ENCODE peak calls at places on chromosomes 2 and 18, in six cellular contexts. N, C, S, Z, T and L are unnamed samples.

GRCh38 chr2:239383796-239384156 is 17.0 kb downstream of the HDAC4 start:
- DNase-seq in N (no peak), C (no peak), S (no peak), Z (no peak), T (no peak), L (no peak)

GRCh38 chr2:128734521-128735295 is 416.0 kb upstream of the HS6ST1 start:
- DNase-seq in N (peak), C (no peak), S (no peak), Z (peak), T (no peak), L (peak)

GRCh38 chr2:7809640-7810039 is 872.2 kb upstream of the ID2 start:
- DNase-seq in N (no peak), C (no peak), S (no peak), Z (no peak), T (no peak), L (no peak)

GRCh38 chr2:54480025-54480424 is 23.9 kb downstream of the SPTBN1 start:
- DNase-seq in N (no peak), C (no peak), S (no peak), Z (no peak), T (no peak), L (no peak)

GRCh38 chr2:186780701-186781316 is 68.2 kb downstream of the ZSWIM2 start:
- DNase-seq in N (peak), C (peak), S (peak), Z (peak), T (no peak), L (peak)

GRCh38 chr2:144785253-144785652 is 265.3 kb upstream of the ZEB2 start:
- DNase-seq in N (no peak), C (no peak), S (no peak), Z (no peak), T (no peak), L (no peak)

GRCh38 chr2:150878347-150878746 is 383.3 kb downstream of the RBM43 start:
- DNase-seq in N (peak), C (peak), S (no peak), Z (peak), T (no peak), L (no peak)

GRCh38 chr18:45871655-45872054 is 46.2 kb downstream of the SIGLEC15 start:
- DNase-seq in N (peak), C (peak), S (no peak), Z (no peak), T (no peak), L (no peak)

GRCh38 chr2:241064008-241064801 is 37.9 kb downstream of the MTERF4 start:
- DNase-seq in N (no peak), C (no peak), S (peak), Z (no peak), T (no peak), L (peak)

GRCh38 chr2:172430027-172430426 is 2.6 kb downstream of the ITGA6 start:
- DNase-seq in N (no peak), C (no peak), S (no peak), Z (no peak), T (no peak), L (no peak)

GRCh38 chr18:65091737-65092329 is 659.0 kb upstream of the CDH7 start:
- DNase-seq in N (peak), C (no peak), S (peak), Z (peak), T (no peak), L (peak)

GRCh38 chr2:60100034-60100433 is 453.4 kb downstream of the BCL11A start:
- DNase-seq in N (no peak), C (no peak), S (no peak), Z (no peak), T (no peak), L (no peak)

GRCh38 chr2:113214141-113214540 is 40.4 kb downstream of the PSD4 start:
- DNase-seq in N (no peak), C (no peak), S (no peak), Z (no peak), T (no peak), L (no peak)

GRCh38 chr2:134839649-134840048 is 1.2 kb downstream of the ACMSD start:
- DNase-seq in N (no peak), C (no peak), S (no peak), Z (no peak), T (no peak), L (no peak)

GRCh38 chr2:134836986-134837385 is 1.4 kb upstream of the ACMSD start:
- DNase-seq in N (peak), C (peak), S (no peak), Z (peak), T (no peak), L (no peak)

GRCh38 chr2:134842930-134843490 is 4.6 kb downstream of the ACMSD start:
- DNase-seq in N (no peak), C (no peak), S (no peak), Z (no peak), T (no peak), L (no peak)

GRCh38 chr2:134835471-134835870 is 2.9 kb upstream of the ACMSD start:
- DNase-seq in N (no peak), C (no peak), S (no peak), Z (no peak), T (no peak), L (no peak)

DNA sequence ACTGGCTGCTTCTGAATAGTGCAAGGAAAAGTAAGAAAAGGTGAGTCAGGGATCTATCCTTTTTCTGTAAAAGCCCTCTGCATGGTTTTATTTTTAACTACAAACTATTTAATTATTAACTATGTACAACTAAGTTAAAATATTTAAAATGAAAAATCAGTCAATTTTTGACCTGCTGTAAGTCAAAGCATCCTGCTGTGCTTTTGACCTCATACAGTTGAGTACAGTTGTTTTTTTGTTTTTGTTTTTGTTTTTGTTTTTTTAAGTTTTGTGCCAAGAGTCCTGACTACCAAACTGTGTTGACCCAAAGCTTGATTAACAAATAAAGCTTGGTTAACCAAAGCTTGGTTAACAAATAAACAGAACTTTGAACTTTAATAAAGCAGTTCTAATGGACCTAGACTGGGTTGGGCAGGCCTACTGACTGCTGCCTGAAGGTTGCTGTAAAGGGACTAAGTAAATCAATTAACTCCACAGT is at the start of gene ACMSD:
- DNase-seq in N (no peak), C (no peak), S (no peak), Z (no peak), T (no peak), L (no peak)
- H3K4me3 ChIP-seq in N (no peak), C (no peak), S (no peak), Z (no peak), T (no peak), L (no peak)

DNA sequence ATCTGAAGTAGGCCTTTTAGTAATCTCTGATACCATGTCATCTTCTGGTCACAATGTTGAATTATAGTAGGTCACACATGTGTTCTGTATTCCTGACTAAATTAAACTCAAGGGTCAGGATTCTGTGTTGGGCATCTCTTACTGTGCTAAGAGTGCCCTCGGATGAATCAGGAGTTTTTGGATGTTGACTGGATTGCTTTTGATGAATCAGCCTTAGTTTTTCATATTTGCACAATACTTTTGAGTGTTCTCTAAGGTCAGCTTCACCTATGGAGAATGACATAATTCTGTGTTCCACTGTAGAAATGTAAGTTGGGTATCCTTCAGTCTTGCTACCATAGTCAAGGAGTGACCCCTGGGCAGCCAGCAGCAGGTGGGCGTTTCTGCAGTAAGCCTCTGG is 190.1 kb downstream of the PTPRM start:
- DNase-seq in N (no peak), C (peak), S (no peak), Z (peak), T (no peak), L (no peak)
- TF ChIP-seq CTCF in N (no peak), C (no peak), S (no peak), Z (no peak), T (no peak), L (no peak)

DNA sequence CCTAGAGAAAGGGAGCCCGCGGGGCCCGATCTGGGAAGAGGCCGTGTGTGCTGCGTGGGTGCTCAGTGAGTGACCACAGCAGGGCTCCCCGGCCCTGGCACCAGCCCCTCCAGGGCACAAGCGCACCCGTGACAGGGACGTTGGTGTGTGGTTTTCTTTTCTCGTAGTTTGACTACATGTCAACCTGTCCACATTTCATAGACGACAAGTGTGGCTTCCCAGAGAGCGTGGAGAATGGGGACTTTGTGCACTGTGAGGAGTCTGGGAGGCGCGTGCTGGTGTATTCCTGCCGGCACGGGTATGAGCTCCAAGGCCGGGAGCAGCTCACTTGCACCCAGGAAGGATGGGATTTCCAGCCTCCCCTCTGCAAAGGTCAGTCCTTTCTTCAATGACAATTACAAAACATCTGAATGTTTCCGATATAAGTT is 83.1 kb downstream of the TPO start:
- DNase-seq in N (no peak), C (no peak), S (no peak), Z (no peak), T (no peak), L (no peak)
- H3K4me3 ChIP-seq in N (no peak), C (no peak), S (no peak), Z (no peak), T (no peak), L (no peak)

DNA sequence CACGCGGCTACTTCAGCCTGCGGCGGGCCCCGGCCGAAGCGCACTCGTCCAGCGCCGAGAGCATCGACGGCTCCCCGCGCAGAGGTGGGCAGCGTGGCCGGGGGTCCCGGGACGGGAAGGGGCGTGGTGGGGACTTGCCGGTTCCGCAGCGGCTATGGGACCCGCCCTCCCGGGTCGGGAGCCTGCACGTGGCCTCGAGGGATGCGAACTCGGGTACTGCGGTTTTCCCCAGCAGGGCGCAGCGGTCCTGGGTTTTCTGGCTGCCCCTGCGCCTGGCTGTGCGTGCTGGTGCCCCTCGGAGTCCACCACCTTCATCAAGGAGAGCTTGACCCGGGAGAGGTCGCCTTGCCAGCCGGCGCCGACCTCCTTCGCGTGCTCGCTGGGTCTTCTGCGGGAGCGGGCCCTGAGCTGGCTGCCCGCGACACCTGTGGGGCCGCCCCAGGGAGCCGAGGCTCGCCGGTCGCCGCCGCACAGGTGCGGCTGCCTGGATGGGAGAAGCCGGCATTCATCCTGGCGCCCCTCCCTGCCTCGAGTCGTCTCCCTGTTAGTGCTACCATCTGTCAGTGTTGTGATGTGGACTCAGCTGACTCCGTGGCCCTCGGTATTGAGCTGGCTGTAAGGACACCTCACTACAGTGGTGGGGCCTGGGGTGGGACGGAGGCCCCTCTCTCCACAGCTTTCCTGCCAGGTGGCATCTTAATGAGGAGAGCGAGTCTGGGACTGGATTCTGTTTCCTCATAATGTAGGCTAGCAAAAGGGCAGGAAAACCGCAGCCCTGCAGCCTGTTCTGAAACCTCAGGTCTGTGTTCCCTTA is 177.3 kb downstream of the AGAP1 start:
- DNase-seq in N (no peak), C (no peak), S (no peak), Z (no peak), T (no peak), L (no peak)
- TF ChIP-seq CTCF in N (no peak), C (no peak), S (no peak), Z (no peak), T (no peak), L (no peak)

GRCh38 chr2:29017716-29018275 is 36.7 kb downstream of the TOGARAM2 start:
- DNase-seq in N (no peak), C (no peak), S (no peak), Z (no peak), T (no peak), L (no peak)

GRCh38 chr2:29016500-29016899 is 35.4 kb downstream of the TOGARAM2 start:
- DNase-seq in N (no peak), C (no peak), S (no peak), Z (no peak), T (no peak), L (no peak)

GRCh38 chr2:29014811-29015414 is 33.8 kb downstream of the TOGARAM2 start:
- DNase-seq in N (peak), C (no peak), S (no peak), Z (peak), T (no peak), L (peak)

GRCh38 chr2:29014331-29014730 is 33.2 kb downstream of the TOGARAM2 start:
- DNase-seq in N (no peak), C (no peak), S (no peak), Z (no peak), T (no peak), L (no peak)

GRCh38 chr2:29015701-29016470 is 34.8 kb downstream of the TOGARAM2 start:
- DNase-seq in N (no peak), C (no peak), S (no peak), Z (no peak), T (no peak), L (no peak)
- H3K4me3 ChIP-seq in N (no peak), C (no peak), S (no peak), Z (no peak), T (no peak), L (no peak)

GRCh38 chr2:19158899-19159298 is 199.5 kb downstream of the OSR1 start:
- DNase-seq in N (no peak), C (no peak), S (no peak), Z (no peak), T (no peak), L (no peak)

DNA sequence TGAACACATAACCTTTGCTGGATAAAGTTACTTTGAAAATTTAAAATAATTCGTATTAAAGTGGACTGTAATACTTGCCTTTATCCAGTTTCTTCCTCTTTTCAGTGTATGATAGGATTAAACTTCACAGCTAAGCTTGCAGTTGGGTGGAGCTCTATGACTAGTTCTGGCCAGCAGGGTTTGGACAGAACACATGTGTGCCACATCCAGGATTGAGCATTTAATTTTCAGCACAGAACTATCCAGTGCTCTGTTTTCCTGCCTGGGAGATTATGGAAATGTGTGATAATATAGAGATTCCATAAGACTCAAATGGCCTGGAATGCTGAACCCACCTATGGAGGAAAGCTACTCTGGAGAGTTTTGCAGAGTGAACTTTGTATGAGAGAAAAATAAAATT is 200.2 kb downstream of the OSR1 start:
- DNase-seq in N (no peak), C (no peak), S (no peak), Z (no peak), T (no peak), L (no peak)
- TF ChIP-seq CTCF in N (no peak), C (peak), S (no peak), Z (no peak), T (no peak), L (no peak)

DNA sequence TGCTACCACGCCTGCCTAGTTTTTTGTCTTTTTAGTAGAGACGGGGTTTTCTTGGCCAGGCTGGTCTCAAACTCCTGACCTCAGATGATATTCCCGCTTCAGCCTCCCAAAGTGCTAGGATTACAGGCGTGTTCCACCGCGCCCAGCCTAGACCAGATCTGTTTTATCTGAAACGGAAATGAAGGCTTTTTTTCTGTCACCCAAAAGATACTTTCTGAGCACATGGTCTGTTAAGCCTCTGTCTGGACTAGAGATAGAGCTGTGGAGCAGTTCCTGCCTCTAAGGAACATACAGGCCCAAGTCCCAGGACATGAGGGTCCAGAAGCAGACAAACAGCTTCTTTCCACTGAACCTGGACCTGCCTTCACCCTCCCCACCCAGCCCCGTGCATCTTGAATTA is 43.6 kb upstream of the PTMA start:
- DNase-seq in N (no peak), C (no peak), S (no peak), Z (no peak), T (no peak), L (no peak)
- H3K4me3 ChIP-seq in N (no peak), C (no peak), S (no peak), Z (no peak), T (no peak), L (no peak)

DNA sequence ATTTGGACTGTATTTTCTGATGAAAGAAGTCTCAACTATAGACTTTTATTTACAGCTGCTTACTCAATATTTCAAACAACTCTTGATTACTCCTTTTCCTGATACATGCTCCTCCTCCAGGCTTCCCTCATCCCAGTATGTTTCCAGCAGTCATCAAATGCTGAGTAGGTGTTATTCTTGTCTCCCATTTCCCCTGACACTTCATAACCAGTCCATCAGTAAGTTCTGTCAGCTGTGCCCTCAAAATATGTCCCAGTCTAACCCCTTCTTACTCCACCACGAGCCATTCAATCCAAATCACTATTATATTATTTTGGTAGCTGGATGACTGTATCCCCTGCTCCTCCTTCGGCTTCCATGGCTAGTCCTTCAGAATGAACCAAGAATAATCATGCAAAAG is 189.1 kb upstream of the DTNA start:
- DNase-seq in N (no peak), C (no peak), S (no peak), Z (no peak), T (no peak), L (no peak)
- TF ChIP-seq CTCF in N (no peak), C (no peak), S (no peak), Z (no peak), T (no peak), L (no peak)

GRCh38 chr18:9716780-9717563 is 8.9 kb downstream of the RAB31 start:
- DNase-seq in N (no peak), C (no peak), S (no peak), Z (no peak), T (no peak), L (peak)

GRCh38 chr18:9719421-9719981 is 11.4 kb downstream of the RAB31 start:
- DNase-seq in N (peak), C (peak), S (no peak), Z (peak), T (no peak), L (no peak)

GRCh38 chr18:9721893-9722515 is 13.9 kb downstream of the RAB31 start:
- DNase-seq in N (no peak), C (no peak), S (no peak), Z (no peak), T (no peak), L (no peak)

GRCh38 chr18:9722691-9723090 is 14.6 kb downstream of the RAB31 start:
- DNase-seq in N (no peak), C (peak), S (no peak), Z (no peak), T (no peak), L (peak)

DNA sequence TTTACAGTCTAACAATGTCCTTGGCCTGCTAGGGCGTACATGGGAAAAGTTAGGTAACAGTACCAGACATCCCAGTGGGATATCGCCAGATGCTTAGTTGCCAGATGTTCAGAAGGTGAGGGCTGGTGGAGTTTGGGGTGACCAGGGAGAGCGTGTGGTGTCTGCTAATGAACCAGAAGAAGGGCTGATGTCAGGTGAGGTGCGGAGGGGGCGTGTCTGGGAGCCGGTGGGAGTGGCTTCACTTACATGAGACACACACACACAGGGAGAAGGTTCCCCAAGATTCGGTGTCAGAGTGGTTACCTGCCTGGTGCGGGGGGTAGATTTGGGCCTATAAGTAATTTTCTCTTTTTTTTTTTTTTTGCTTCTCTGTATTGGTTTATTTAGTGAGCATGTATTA is 12.2 kb downstream of the RAB31 start:
- DNase-seq in N (no peak), C (no peak), S (no peak), Z (no peak), T (no peak), L (no peak)
- H3K4me3 ChIP-seq in N (no peak), C (no peak), S (no peak), Z (no peak), T (no peak), L (no peak)